ENCODE peak calls at places on chromosomes 13 and 19, in four cellular contexts. One of them, this sample, is unnamed.

GRCh38 chr19:6318772-6319171 is 14.6 kb downstream of the ACER1 start:
- DNase-seq in K562: no peak
- DNase-seq in WTC11: no peak
- DNase-seq in GM12878: no peak
- DNase-seq in this sample: no peak

GRCh38 chr19:36572593-36573019 is 486 bp downstream of the ZNF529 start:
- DNase-seq in K562: no peak
- DNase-seq in WTC11: no peak
- DNase-seq in GM12878: no peak
- DNase-seq in this sample: no peak

GRCh38 chr19:5828661-5829566 is 10.6 kb downstream of the FUT6 start:
- DNase-seq in K562: peak; percentile 50
- DNase-seq in WTC11: peak; percentile 67
- DNase-seq in GM12878: no peak
- DNase-seq in this sample: peak; percentile 89

GRCh38 chr19:12723643-12724426 is at the start of gene TNPO2:
- DNase-seq in K562: peak; percentile 70
- DNase-seq in WTC11: peak; percentile 89
- DNase-seq in GM12878: peak; percentile 40
- DNase-seq in this sample: peak; percentile 88

GRCh38 chr19:45322744-45323281 is at the start of gene CKM:
- DNase-seq in K562: no peak
- DNase-seq in WTC11: no peak
- DNase-seq in GM12878: no peak
- DNase-seq in this sample: no peak

GRCh38 chr19:12647490-12648071 is 19.0 kb downstream of the MAN2B1 start:
- DNase-seq in K562: peak; percentile 89
- DNase-seq in WTC11: peak; percentile 95
- DNase-seq in GM12878: no peak
- DNase-seq in this sample: peak; percentile 88

GRCh38 chr19:45145270-45146189 is 15.3 kb downstream of the NKPD1 start:
- DNase-seq in K562: no peak
- DNase-seq in WTC11: no peak
- DNase-seq in GM12878: no peak
- DNase-seq in this sample: no peak

GRCh38 chr13:98909016-98909415 is 68.8 kb downstream of the DOCK9 start:
- DNase-seq in K562: no peak
- DNase-seq in WTC11: no peak
- DNase-seq in GM12878: no peak
- DNase-seq in this sample: no peak

GRCh38 chr13:45296259-45296658 is 44.7 kb downstream of the TPT1 start:
- DNase-seq in K562: no peak
- DNase-seq in WTC11: no peak
- DNase-seq in GM12878: no peak
- DNase-seq in this sample: no peak

GRCh38 chr13:91482427-91482826 is 84.0 kb downstream of the GPC5 start:
- DNase-seq in K562: no peak
- DNase-seq in WTC11: no peak
- DNase-seq in GM12878: no peak
- DNase-seq in this sample: peak; percentile 2

GRCh38 chr19:41541990-41542584 is 33.9 kb upstream of the CEACAM21 start:
- DNase-seq in K562: peak; percentile 44
- DNase-seq in WTC11: peak; percentile 81
- DNase-seq in GM12878: no peak
- DNase-seq in this sample: peak; percentile 34

GRCh38 chr19:16095071-16095571 is 16.6 kb upstream of the RAB8A start:
- DNase-seq in K562: no peak
- DNase-seq in WTC11: no peak
- DNase-seq in GM12878: no peak
- DNase-seq in this sample: no peak

GRCh38 chr13:106570354-106570822 is 2.5 kb upstream of the ARGLU1 start:
- DNase-seq in K562: peak; percentile 55
- DNase-seq in WTC11: peak; percentile 85
- DNase-seq in GM12878: no peak
- DNase-seq in this sample: peak; percentile 32

GRCh38 chr19:10747271-10747670 is 29.4 kb downstream of the DNM2 start:
- DNase-seq in K562: no peak
- DNase-seq in WTC11: no peak
- DNase-seq in GM12878: no peak
- DNase-seq in this sample: no peak

GRCh38 chr19:41535029-41535622 is 40.8 kb upstream of the CEACAM21 start:
- DNase-seq in K562: no peak
- DNase-seq in WTC11: no peak
- DNase-seq in GM12878: peak; percentile 84
- DNase-seq in this sample: no peak

GRCh38 chr13:38951525-38952313 is 38.9 kb downstream of the STOML3 start:
- DNase-seq in K562: no peak
- DNase-seq in WTC11: no peak
- DNase-seq in GM12878: no peak
- DNase-seq in this sample: no peak

GRCh38 chr19:40598121-40598917 is 2.9 kb upstream of the LTBP4 start:
- DNase-seq in K562: peak; percentile 69
- DNase-seq in WTC11: peak; percentile 93
- DNase-seq in GM12878: no peak
- DNase-seq in this sample: peak; percentile 94

GRCh38 chr13:26872444-26873173 is 112.0 kb upstream of the GPR12 start:
- DNase-seq in K562: peak; percentile 53
- DNase-seq in WTC11: peak; percentile 88
- DNase-seq in GM12878: no peak
- DNase-seq in this sample: peak; percentile 74

GRCh38 chr13:62205273-62205672 is 789.6 kb upstream of the PCDH20 start:
- DNase-seq in K562: no peak
- DNase-seq in WTC11: no peak
- DNase-seq in GM12878: no peak
- DNase-seq in this sample: no peak

GRCh38 chr13:105462098-105462497 is 1073.4 kb downstream of the EFNB2 start:
- DNase-seq in K562: no peak
- DNase-seq in WTC11: no peak
- DNase-seq in GM12878: no peak
- DNase-seq in this sample: no peak

DNA sequence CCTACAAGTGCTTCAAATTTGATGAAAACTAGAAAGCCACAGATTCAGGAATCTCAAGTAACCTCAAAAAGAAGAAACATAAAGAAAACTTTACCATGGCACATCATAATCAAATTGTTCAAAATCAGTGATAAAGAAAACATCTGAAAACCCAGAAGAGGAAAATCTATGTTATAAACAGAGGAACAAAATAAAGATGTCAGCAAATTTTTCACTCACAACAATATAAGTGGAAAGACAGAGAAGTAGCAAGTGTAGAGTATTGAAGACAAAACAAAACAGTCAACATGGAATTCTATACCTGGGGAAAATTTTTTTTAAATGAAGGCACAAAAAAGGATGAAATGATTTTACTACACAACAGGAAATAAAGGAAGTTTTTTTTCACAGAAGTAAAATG is 470.9 kb downstream of the DACH1 start:
- DNase-seq in K562: no peak
- DNase-seq in WTC11: no peak
- DNase-seq in GM12878: no peak
- DNase-seq in this sample: no peak
- TF ChIP-seq USF1 in K562: no peak
- TF ChIP-seq USF1 in WTC11: no peak
- TF ChIP-seq USF1 in GM12878: no peak
- TF ChIP-seq USF1 in this sample: no peak

GRCh38 chr13:50916701-50917184 is 7.2 kb downstream of the RNASEH2B start:
- DNase-seq in K562: no peak
- DNase-seq in WTC11: no peak
- DNase-seq in GM12878: no peak
- DNase-seq in this sample: no peak

GRCh38 chr13:50917572-50917971 is 8.0 kb downstream of the RNASEH2B start:
- DNase-seq in K562: no peak
- DNase-seq in WTC11: no peak
- DNase-seq in GM12878: no peak
- DNase-seq in this sample: no peak

GRCh38 chr13:50914301-50914700 is 4.7 kb downstream of the RNASEH2B start:
- DNase-seq in K562: no peak
- DNase-seq in WTC11: no peak
- DNase-seq in GM12878: no peak
- DNase-seq in this sample: no peak

GRCh38 chr13:50914848-50915247 is 5.3 kb downstream of the RNASEH2B start:
- DNase-seq in K562: no peak
- DNase-seq in WTC11: no peak
- DNase-seq in GM12878: no peak
- DNase-seq in this sample: no peak

GRCh38 chr13:50915562-50915961 is 6.0 kb downstream of the RNASEH2B start:
- DNase-seq in K562: peak; percentile 8
- DNase-seq in WTC11: peak; percentile 24
- DNase-seq in GM12878: no peak
- DNase-seq in this sample: no peak
- TF ChIP-seq USF1 in K562: no peak
- TF ChIP-seq USF1 in WTC11: no peak
- TF ChIP-seq USF1 in GM12878: no peak
- TF ChIP-seq USF1 in this sample: no peak

GRCh38 chr19:54570316-54570715 is 3.3 kb upstream of the LILRA2 start:
- DNase-seq in K562: no peak
- DNase-seq in WTC11: no peak
- DNase-seq in GM12878: no peak
- DNase-seq in this sample: no peak

GRCh38 chr19:54574051-54574450 is 461 bp downstream of the LILRA2 start:
- DNase-seq in K562: no peak
- DNase-seq in WTC11: no peak
- DNase-seq in GM12878: no peak
- DNase-seq in this sample: no peak

GRCh38 chr19:54573330-54573872 is at the start of gene LILRA2:
- DNase-seq in K562: no peak
- DNase-seq in WTC11: no peak
- DNase-seq in GM12878: no peak
- DNase-seq in this sample: no peak

GRCh38 chr19:54574527-54575056 is 1.0 kb downstream of the LILRA2 start:
- DNase-seq in K562: no peak
- DNase-seq in WTC11: no peak
- DNase-seq in GM12878: no peak
- DNase-seq in this sample: no peak

GRCh38 chr19:54572696-54573311 is 786 bp upstream of the LILRA2 start:
- DNase-seq in K562: peak; percentile 33
- DNase-seq in WTC11: no peak
- DNase-seq in GM12878: no peak
- DNase-seq in this sample: no peak
- TF ChIP-seq USF1 in K562: no peak
- TF ChIP-seq USF1 in WTC11: no peak
- TF ChIP-seq USF1 in GM12878: no peak
- TF ChIP-seq USF1 in this sample: no peak

GRCh38 chr19:38845374-38846024 is 4.3 kb downstream of the HNRNPL start:
- DNase-seq in K562: no peak
- DNase-seq in WTC11: no peak
- DNase-seq in GM12878: no peak
- DNase-seq in this sample: no peak
- TF ChIP-seq USF1 in K562: no peak
- TF ChIP-seq USF1 in WTC11: no peak
- TF ChIP-seq USF1 in GM12878: no peak
- TF ChIP-seq USF1 in this sample: no peak

GRCh38 chr13:50125306-50125555 is 110.0 kb downstream of the KCNRG start:
- DNase-seq in K562: no peak
- DNase-seq in WTC11: no peak
- DNase-seq in GM12878: no peak
- DNase-seq in this sample: no peak
- TF ChIP-seq USF1 in K562: no peak
- TF ChIP-seq USF1 in WTC11: no peak
- TF ChIP-seq USF1 in GM12878: no peak
- TF ChIP-seq USF1 in this sample: no peak

DNA sequence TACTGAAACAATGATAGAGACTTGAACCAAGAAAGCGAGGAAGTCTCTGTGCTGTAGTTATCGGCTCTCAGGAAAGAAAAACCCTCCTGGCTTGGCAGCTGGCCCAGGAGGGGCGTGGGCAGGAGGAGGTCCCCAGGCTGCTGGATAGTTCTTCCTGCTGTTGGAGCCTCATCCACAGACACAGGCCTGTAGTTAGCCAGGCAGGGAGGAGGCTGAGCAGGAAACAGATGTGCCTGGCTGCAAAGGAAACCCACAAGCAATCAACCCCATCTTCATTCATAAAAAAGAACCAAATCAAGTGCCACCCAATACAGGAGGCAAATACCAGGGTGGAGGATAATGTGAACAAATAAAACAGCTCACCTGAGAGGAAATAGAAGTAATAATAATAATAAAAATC is 86.2 kb downstream of the IRS2 start:
- DNase-seq in K562: peak; percentile 25
- DNase-seq in WTC11: no peak
- DNase-seq in GM12878: no peak
- DNase-seq in this sample: peak; percentile 87
- TF ChIP-seq USF1 in K562: no peak
- TF ChIP-seq USF1 in WTC11: no peak
- TF ChIP-seq USF1 in GM12878: no peak
- TF ChIP-seq USF1 in this sample: no peak

This sample was measured in SK-N-SH.